ENCODE peak calls at places on chromosome 15, in six cellular contexts. H is HuH-7; X is hypothalamus; I is MV-4-11; O is foreskin keratinocyte; F is activated CD8-positive, alpha-beta memory T cell treated with anti-CD3 and anti-CD28 coated beads, Interleukin-2, amount 50 U/mL, for 48 hours. E is an unnamed sample.

GRCh38 chr15:64825081-64825430 is 391 bp downstream of the PIF1 start:
- DNase-seq in I (no peak), O (peak; percentile 49), H (no peak), X (no peak), F (peak; percentile 71), E (no peak)

GRCh38 chr15:33310481-33311311 is at the start of gene RYR3:
- DNase-seq in F (no peak), O (peak; percentile 66), H (no peak), X (no peak), I (no peak), E (peak; percentile 28)

GRCh38 chr15:76866008-76866407 is 39.1 kb downstream of the SCAPER start:
- DNase-seq in I (no peak), H (no peak), F (no peak), O (no peak), X (no peak), E (no peak)

GRCh38 chr15:40941078-40941527 is 12.0 kb downstream of the DLL4 start:
- DNase-seq in O (no peak), H (no peak), I (peak; percentile 23), X (no peak), F (no peak), E (no peak)

GRCh38 chr15:89114974-89115373 is 26.7 kb downstream of the ABHD2 start:
- DNase-seq in F (no peak), I (no peak), X (peak; percentile 27), O (no peak), H (no peak), E (no peak)

GRCh38 chr15:101156509-101157159 is 95.2 kb downstream of the CHSY1 start:
- DNase-seq in X (no peak), H (no peak), F (no peak), O (peak; percentile 84), I (no peak), E (no peak)

GRCh38 chr15:62296756-62297507 is 131.8 kb upstream of the C2CD4B start:
- DNase-seq in F (no peak), H (no peak), X (no peak), I (no peak), O (no peak), E (no peak)

GRCh38 chr15:100338971-100339444 is 2.8 kb downstream of the ADAMTS17 start:
- DNase-seq in F (no peak), X (peak; percentile 33), I (peak; percentile 76), H (peak; percentile 70), O (peak; percentile 75), E (peak; percentile 66)

GRCh38 chr15:37253877-37254276 is 153.5 kb upstream of the MEIS2 start:
- DNase-seq in F (no peak), O (no peak), I (no peak), H (no peak), X (no peak), E (no peak)

GRCh38 chr15:45442497-45443135 is 64.3 kb upstream of the GATM start:
- DNase-seq in O (peak; percentile 36), I (no peak), X (no peak), H (no peak), F (peak; percentile 22), E (no peak)

GRCh38 chr15:25798207-25798931 is 64.8 kb downstream of the ATP10A start:
- DNase-seq in H (no peak), I (no peak), O (no peak), F (no peak), X (no peak), E (no peak)